ENCODE peak calls at places on chromosome 3, in six cellular contexts. F, M, N, K, X and E are unnamed samples.

GRCh38 chr3:184592411-184593200 is 31.0 kb downstream of the EPHB3 start:
- DNase-seq in F (no peak), M (no peak), N (no peak), K (peak), X (no peak), E (no peak)

GRCh38 chr3:186964629-186965028 is 34.3 kb downstream of the ST6GAL1 start:
- DNase-seq in F (no peak), M (no peak), N (no peak), K (no peak), X (no peak), E (no peak)

GRCh38 chr3:8500208-8500961 is 1.2 kb upstream of the LMCD1 start:
- DNase-seq in F (peak), M (peak), N (no peak), K (peak), X (peak), E (peak)

GRCh38 chr3:157844770-157845522 is 261.3 kb downstream of the SHOX2 start:
- DNase-seq in F (no peak), M (no peak), N (peak), K (peak), X (no peak), E (no peak)

GRCh38 chr3:2950159-2950558 is 160.0 kb downstream of the IL5RA start:
- DNase-seq in F (no peak), M (no peak), N (no peak), K (no peak), X (no peak), E (no peak)

GRCh38 chr3:108489776-108490175 is 20.6 kb downstream of the MYH15 start:
- DNase-seq in F (no peak), M (peak), N (no peak), K (peak), X (peak), E (peak)

GRCh38 chr3:10223676-10224639 is 24.3 kb upstream of the TATDN2 start:
- DNase-seq in F (peak), M (no peak), N (no peak), K (no peak), X (no peak), E (no peak)

GRCh38 chr3:28124882-28125281 is 116.5 kb upstream of the CMC1 start:
- DNase-seq in F (no peak), M (no peak), N (no peak), K (no peak), X (no peak), E (no peak)

GRCh38 chr3:184562146-184562861 is 719 bp downstream of the EPHB3 start:
- DNase-seq in F (no peak), M (peak), N (no peak), K (no peak), X (no peak), E (no peak)

GRCh38 chr3:107308716-107309115 is 68.5 kb upstream of the CCDC54 start:
- DNase-seq in F (no peak), M (no peak), N (no peak), K (no peak), X (no peak), E (no peak)

GRCh38 chr3:52128118-52128683 is 26.0 kb downstream of the POC1A start:
- DNase-seq in F (peak), M (peak), N (peak), K (peak), X (peak), E (peak)

GRCh38 chr3:17554078-17554477 is 188.4 kb downstream of the TBC1D5 start:
- DNase-seq in F (no peak), M (no peak), N (no peak), K (no peak), X (no peak), E (no peak)

GRCh38 chr3:12601072-12601471 is 44.2 kb downstream of the MKRN2 start:
- DNase-seq in F (no peak), M (peak), N (no peak), K (peak), X (no peak), E (peak)

GRCh38 chr3:191263850-191264249 is 64.8 kb downstream of the OSTN start:
- DNase-seq in F (no peak), M (no peak), N (no peak), K (no peak), X (no peak), E (no peak)

GRCh38 chr3:128487813-128488635 is 5.0 kb downstream of the GATA2 start:
- DNase-seq in F (peak), M (peak), N (peak), K (peak), X (peak), E (peak)

GRCh38 chr3:30523366-30523765 is 83.0 kb upstream of the TGFBR2 start:
- DNase-seq in F (no peak), M (no peak), N (no peak), K (no peak), X (no peak), E (no peak)

GRCh38 chr3:50089603-50089945 is 855 bp downstream of the RBM5 start:
- DNase-seq in F (no peak), M (no peak), N (no peak), K (no peak), X (peak), E (peak)

GRCh38 chr3:108513961-108514360 is 3.6 kb upstream of the MYH15 start:
- DNase-seq in F (no peak), M (no peak), N (no peak), K (peak), X (peak), E (peak)

GRCh38 chr3:156811092-156811862 is 14.9 kb upstream of the LEKR1 start:
- DNase-seq in F (no peak), M (no peak), N (peak), K (no peak), X (peak), E (peak)

GRCh38 chr3:102195198-102195948 is 239.4 kb upstream of the ZPLD1 start:
- DNase-seq in F (peak), M (peak), N (no peak), K (no peak), X (no peak), E (no peak)

GRCh38 chr3:128995737-128996136 is 1.9 kb upstream of the CFAP92 start:
- DNase-seq in F (no peak), M (no peak), N (no peak), K (no peak), X (no peak), E (no peak)

GRCh38 chr3:49750056-49750455 is 26.3 kb upstream of the GMPPB start:
- DNase-seq in F (no peak), M (no peak), N (no peak), K (no peak), X (no peak), E (no peak)

GRCh38 chr3:37660782-37661181 is 200.9 kb upstream of the CTDSPL start:
- DNase-seq in F (no peak), M (no peak), N (no peak), K (no peak), X (no peak), E (no peak)

GRCh38 chr3:20666091-20666490 is 480.1 kb upstream of the SGO1 start:
- DNase-seq in F (no peak), M (no peak), N (no peak), K (peak), X (no peak), E (no peak)

GRCh38 chr3:61425356-61425755 is 136.0 kb upstream of the PTPRG start:
- DNase-seq in F (no peak), M (no peak), N (no peak), K (no peak), X (no peak), E (peak)

GRCh38 chr3:30649572-30650310 is 43.3 kb downstream of the TGFBR2 start:
- DNase-seq in F (no peak), M (no peak), N (no peak), K (peak), X (no peak), E (peak)

GRCh38 chr3:178964551-178964950 is 107.1 kb downstream of the ZMAT3 start:
- DNase-seq in F (no peak), M (no peak), N (no peak), K (no peak), X (no peak), E (no peak)

GRCh38 chr3:167051421-167051820 is 328.7 kb downstream of the ZBBX start:
- DNase-seq in F (no peak), M (no peak), N (no peak), K (no peak), X (no peak), E (no peak)

GRCh38 chr3:151387443-151388241 is 3.1 kb upstream of the P2RY12 start:
- DNase-seq in F (no peak), M (no peak), N (no peak), K (no peak), X (no peak), E (no peak)

GRCh38 chr3:12585181-12585580 is 28.3 kb downstream of the MKRN2 start:
- DNase-seq in F (no peak), M (no peak), N (no peak), K (no peak), X (no peak), E (no peak)

GRCh38 chr3:40718681-40719080 is 193.9 kb downstream of the ZNF621 start:
- DNase-seq in F (no peak), M (no peak), N (no peak), K (no peak), X (no peak), E (no peak)

GRCh38 chr3:43290961-43291360 is 4.6 kb downstream of the SNRK start:
- DNase-seq in F (no peak), M (peak), N (no peak), K (peak), X (peak), E (peak)

GRCh38 chr3:61663728-61664492 is 102.5 kb downstream of the PTPRG start:
- DNase-seq in F (no peak), M (peak), N (peak), K (peak), X (peak), E (peak)

GRCh38 chr3:160648701-160649100 is 28.3 kb upstream of the ARL14 start:
- DNase-seq in F (no peak), M (peak), N (no peak), K (no peak), X (no peak), E (no peak)

GRCh38 chr3:160649596-160649995 is 27.4 kb upstream of the ARL14 start:
- DNase-seq in F (no peak), M (peak), N (no peak), K (no peak), X (peak), E (no peak)

DNA sequence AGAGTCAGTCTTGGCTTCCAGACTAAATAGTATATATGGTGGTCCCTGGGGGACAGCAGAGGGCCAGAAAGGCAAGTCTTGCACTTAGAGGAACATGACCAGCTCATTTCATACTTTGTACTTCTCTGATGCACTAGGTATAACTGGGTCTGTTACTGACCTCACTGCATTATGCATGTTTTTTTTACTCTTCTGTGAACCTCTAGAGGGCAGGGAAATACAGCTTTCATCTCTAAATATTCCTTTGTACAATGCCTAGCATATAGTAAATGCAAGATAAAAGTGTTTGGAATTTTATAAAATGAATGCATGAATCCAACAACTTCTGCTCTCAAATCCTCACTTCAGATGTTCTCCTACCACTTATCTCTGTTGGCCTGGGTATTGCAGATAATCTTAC is 23.4 kb upstream of the ARL14 start:
- DNase-seq in F (no peak), M (peak), N (no peak), K (no peak), X (no peak), E (no peak)
- TF ChIP-seq CTCF in F (no peak), M (peak), N (no peak), K (no peak), X (no peak), E (peak)

GRCh38 chr3:134326126-134326525 is 48.1 kb downstream of the AMOTL2 start:
- DNase-seq in F (no peak), M (no peak), N (no peak), K (no peak), X (no peak), E (no peak)

GRCh38 chr3:134326760-134327593 is 47.3 kb downstream of the AMOTL2 start:
- DNase-seq in F (no peak), M (peak), N (no peak), K (peak), X (peak), E (peak)

GRCh38 chr3:134327594-134327975 is 46.7 kb downstream of the AMOTL2 start:
- DNase-seq in F (no peak), M (peak), N (no peak), K (peak), X (peak), E (peak)

GRCh38 chr3:134328846-134329245 is 45.4 kb downstream of the AMOTL2 start:
- DNase-seq in F (no peak), M (no peak), N (no peak), K (no peak), X (no peak), E (no peak)

DNA sequence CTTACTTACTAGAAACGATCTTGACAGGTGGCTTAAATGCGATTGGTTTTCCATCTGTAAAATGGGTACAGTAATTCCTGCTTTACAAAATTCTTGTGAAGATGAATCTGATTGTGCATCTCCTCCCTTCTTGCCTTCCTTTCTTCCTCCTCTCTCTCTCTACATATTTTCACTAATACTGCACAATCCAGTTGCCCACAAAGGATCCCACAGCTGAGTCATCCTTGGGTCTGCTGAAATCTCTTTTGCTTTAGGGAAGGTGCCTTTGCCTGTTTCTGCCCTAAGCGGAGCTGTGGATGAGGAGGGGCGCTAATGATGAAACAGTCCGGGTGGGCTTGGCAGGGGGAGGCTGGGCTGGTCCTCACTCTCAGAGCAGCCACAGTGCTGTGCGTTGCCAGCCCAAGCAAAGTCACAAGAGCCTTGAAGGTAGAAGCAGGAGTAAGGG is 46.1 kb downstream of the AMOTL2 start:
- DNase-seq in F (no peak), M (peak), N (no peak), K (peak), X (peak), E (peak)
- H3K4me3 ChIP-seq in F (no peak), M (peak), N (no peak), K (no peak), X (no peak), E (no peak)

GRCh38 chr3:14368146-14368545 is 34.3 kb upstream of the SLC6A6 start:
- DNase-seq in F (no peak), M (no peak), N (no peak), K (no peak), X (no peak), E (no peak)
- TF ChIP-seq CTCF in F (no peak), M (no peak), N (no peak), K (no peak), X (no peak), E (no peak)

GRCh38 chr3:59774613-59775012 is 724.8 kb upstream of the CFAP20DC start:
- DNase-seq in F (no peak), M (peak), N (no peak), K (peak), X (peak), E (peak)
- H3K4me3 ChIP-seq in F (no peak), M (no peak), N (no peak), K (no peak), X (no peak), E (no peak)

GRCh38 chr3:45210308-45211038 is 15.6 kb downstream of the TMEM158 start:
- DNase-seq in F (peak), M (peak), N (peak), K (peak), X (peak), E (peak)
- TF ChIP-seq CTCF in F (peak), M (peak), N (peak), K (peak), X (peak), E (peak)